ENCODE peak calls at places on chromosome X, in four cellular contexts. T is colonic mucosa, H is mesendoderm, P is PC-3. M is an unnamed sample. For H3K4me1, the result is how much of the 10 kb centered on the place peaks cover.

GRCh38 chrX:14697453-14697852 is 168.1 kb downstream of the GLRA2 start:
- DNase-seq in T (peak), P (peak), H (peak), M (peak)

GRCh38 chrX:109672239-109672638 is 47.3 kb upstream of the KCNE5 start:
- DNase-seq in P (no peak), H (no peak), T (no peak), M (no peak)

GRCh38 chrX:44954562-44954961 is 81.6 kb downstream of the KDM6A start:
- DNase-seq in T (no peak), H (no peak), P (peak), M (no peak)

GRCh38 chrX:1283750-1284149 is 15.1 kb downstream of the CSF2RA start:
- DNase-seq in H (peak), P (no peak), T (no peak), M (no peak)

GRCh38 chrX:23616361-23616760 is 50.9 kb upstream of the PRDX4 start:
- DNase-seq in H (peak), P (peak), T (no peak), M (peak)

GRCh38 chrX:41382699-41383645 is 49.0 kb downstream of the DDX3X start:
- DNase-seq in P (peak), T (peak), H (peak), M (peak)

GRCh38 chrX:154298312-154298711 is 2.7 kb downstream of the TKTL1 start:
- DNase-seq in P (no peak), H (no peak), T (no peak), M (no peak)

GRCh38 chrX:129631850-129632249 is 22.9 kb downstream of the APLN start:
- DNase-seq in P (no peak), T (no peak), H (no peak), M (no peak)

GRCh38 chrX:130654409-130654970 is 248.5 kb downstream of the ENOX2 start:
- DNase-seq in P (no peak), H (no peak), T (no peak), M (peak)

GRCh38 chrX:155876704-155877103 is 4.4 kb upstream of the VAMP7 start:
- DNase-seq in H (no peak), P (no peak), T (no peak), M (no peak)

GRCh38 chrX:97039363-97040029 is 155.8 kb downstream of the RPA4 start:
- DNase-seq in H (no peak), P (peak), T (peak), M (no peak)

GRCh38 chrX:71652405-71652804 is 14.9 kb upstream of the LOC101059915 start:
- DNase-seq in H (peak), P (peak), T (peak), M (peak)

GRCh38 chrX:130173190-130173895 is 1.6 kb downstream of the RAB33A start:
- DNase-seq in P (peak), H (no peak), T (peak), M (peak)

GRCh38 chrX:138748480-138748879 is 37.0 kb upstream of the FGF13 start:
- DNase-seq in H (no peak), T (no peak), P (peak), M (peak)

GRCh38 chrX:74923942-74924448 is 1.3 kb downstream of the NEXMIF start:
- DNase-seq in P (no peak), H (peak), T (peak), M (peak)

GRCh38 chrX:136192839-136193414 is 45.6 kb downstream of the FHL1 start:
- DNase-seq in T (no peak), H (no peak), P (peak), M (peak)

GRCh38 chrX:136193771-136194170 is 46.4 kb downstream of the FHL1 start:
- DNase-seq in H (no peak), T (no peak), P (no peak), M (no peak)

GRCh38 chrX:136190038-136190437 is 42.7 kb downstream of the FHL1 start:
- DNase-seq in T (no peak), H (no peak), P (no peak), M (no peak)

GRCh38 chrX:136191171-136191570 is 43.8 kb downstream of the FHL1 start:
- DNase-seq in H (no peak), P (no peak), T (no peak), M (no peak)

GRCh38 chrX:136192135-136192534 is 44.8 kb downstream of the FHL1 start:
- DNase-seq in P (no peak), T (no peak), H (no peak), M (no peak)
- H3K4me1 ChIP-seq in P (under half), T (under half), H (under half), M (half or more)

DNA sequence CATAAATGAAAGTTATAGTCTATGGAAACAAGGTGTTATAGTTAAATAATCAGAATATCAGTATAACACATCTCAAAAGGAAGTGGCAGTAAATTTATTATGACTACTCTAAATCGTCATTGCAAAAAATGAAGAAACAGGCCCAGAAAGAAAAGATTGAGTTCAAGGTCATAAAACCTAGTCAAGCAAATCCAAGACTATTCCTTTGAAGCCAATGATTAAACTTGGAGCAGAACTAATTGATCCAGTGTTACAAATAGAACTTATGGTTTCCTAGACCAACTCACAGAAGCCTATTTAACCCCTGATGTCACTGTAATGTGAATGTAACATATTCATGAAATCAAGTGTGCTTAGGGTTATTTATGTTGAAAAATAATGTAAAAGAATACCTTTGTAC is 1.9 kb downstream of the FAM199X start:
- DNase-seq in H (no peak), T (no peak), P (no peak), M (no peak)
- H3K4me3 ChIP-seq in H (no peak), T (no peak), P (peak), M (peak)

GRCh38 chrX:19647159-19647558 is 131.9 kb upstream of the MAP3K15 start:
- DNase-seq in T (no peak), H (no peak), P (no peak), M (no peak)

GRCh38 chrX:19646298-19646697 is 131.0 kb upstream of the MAP3K15 start:
- DNase-seq in P (no peak), H (no peak), T (no peak), M (no peak)

GRCh38 chrX:19650996-19651395 is 135.7 kb upstream of the MAP3K15 start:
- DNase-seq in P (no peak), H (no peak), T (no peak), M (no peak)

GRCh38 chrX:19649227-19650009 is 134.1 kb upstream of the MAP3K15 start:
- DNase-seq in H (no peak), P (no peak), T (no peak), M (peak)

GRCh38 chrX:19647731-19648588 is 132.7 kb upstream of the MAP3K15 start:
- DNase-seq in H (no peak), P (no peak), T (no peak), M (no peak)
- H3K9ac ChIP-seq in H (no peak), P (no peak), T (no peak), M (no peak)

DNA sequence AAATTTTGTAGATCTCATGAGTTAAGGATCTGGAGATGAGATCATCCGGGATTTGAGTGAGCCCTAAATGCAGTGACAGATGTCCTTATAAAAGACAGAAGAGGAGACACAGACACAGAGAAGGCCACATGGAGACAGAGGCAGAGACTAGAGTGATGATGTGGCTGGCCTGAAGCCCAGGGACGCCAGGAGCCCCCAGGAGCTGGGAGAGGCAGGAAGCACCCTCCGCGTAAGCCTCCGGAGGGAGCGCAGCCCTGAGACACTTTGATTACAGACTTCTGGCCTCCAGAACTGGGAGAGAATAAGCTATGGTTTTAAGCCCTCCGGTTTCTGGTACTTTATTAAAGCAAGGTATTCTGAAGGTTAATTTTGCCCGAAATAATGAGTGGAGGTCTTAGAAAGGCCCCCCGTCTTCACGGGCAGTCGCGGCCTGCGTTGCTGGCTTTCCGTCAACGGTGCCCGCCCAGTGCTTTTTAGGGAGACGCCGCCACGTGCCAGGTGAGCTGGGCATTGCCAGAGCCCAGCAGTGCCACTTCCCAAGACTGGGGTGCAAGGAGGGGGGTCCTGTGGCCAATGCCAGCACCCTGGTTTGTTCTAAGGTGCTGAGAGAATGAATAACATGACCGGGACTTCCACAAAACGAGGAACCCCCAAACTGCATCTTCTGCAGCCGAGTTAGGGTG is 8.1 kb downstream of the DHRSX start:
- DNase-seq in P (no peak), H (no peak), T (no peak), M (no peak)
- H3K4me1 ChIP-seq in P (under half), H (under half), T (under half), M (under half)